ENCODE peak calls at places on chromosomes 1 and 21, in four cellular contexts. D is PC-3, O is hepatocyte, T is psoas muscle. K is an unnamed sample.

GRCh38 chr1:191752342-191752741 is 405.9 kb upstream of the RGS18 start:
- DNase-seq in O (no peak), D (no peak), T (no peak), K (no peak)

GRCh38 chr1:22350171-22350961 is 101.3 kb upstream of the ZBTB40 start:
- DNase-seq in O (no peak), D (no peak), T (no peak), K (no peak)

GRCh38 chr1:157399984-157400382 is 152.3 kb downstream of the FCRL5 start:
- DNase-seq in D (no peak), O (peak; percentile 41), T (no peak), K (no peak)

GRCh38 chr1:234533034-234533571 is 54.1 kb upstream of the TARBP1 start:
- DNase-seq in D (peak; percentile 63), O (peak; percentile 39), T (peak; percentile 88), K (peak; percentile 100)

GRCh38 chr1:3030663-3031381 is 9.6 kb downstream of the ACTRT2 start:
- DNase-seq in T (peak; percentile 43), D (no peak), O (no peak), K (no peak)

GRCh38 chr1:222546548-222547259 is 1.2 kb downstream of the HHIPL2 start:
- DNase-seq in D (peak; percentile 96), T (no peak), O (peak; percentile 54), K (peak; percentile 65)

GRCh38 chr1:205805082-205805711 is 7.8 kb downstream of the SLC41A1 start:
- DNase-seq in D (no peak), O (no peak), T (no peak), K (no peak)

GRCh38 chr1:183267646-183268431 is 81.8 kb downstream of the LAMC2 start:
- DNase-seq in O (peak; percentile 32), D (peak; percentile 61), T (no peak), K (peak; percentile 98)

GRCh38 chr1:235996048-235996785 is 68.7 kb downstream of the NID1 start:
- DNase-seq in T (no peak), O (no peak), D (no peak), K (no peak)

GRCh38 chr21:9760398-9761074 is 760.8 kb upstream of the TPTE start:
- DNase-seq in O (no peak), T (no peak), D (no peak), K (no peak)

GRCh38 chr1:39639333-39640130 is at the start of gene HEYL:
- DNase-seq in T (peak; percentile 87), O (peak; percentile 79), D (no peak), K (no peak)

GRCh38 chr1:107358611-107359342 is 217.9 kb downstream of the NTNG1 start:
- DNase-seq in T (no peak), O (no peak), D (peak; percentile 5), K (no peak)

GRCh38 chr1:220652995-220653394 is 37.2 kb upstream of the C1orf115 start:
- DNase-seq in T (no peak), D (no peak), O (no peak), K (no peak)

GRCh38 chr21:21614966-21615365 is 616.8 kb downstream of the NCAM2 start:
- DNase-seq in T (no peak), O (no peak), D (no peak), K (no peak)

GRCh38 chr1:119139393-119139792 is 1.1 kb downstream of the WARS2 start:
- DNase-seq in O (peak; percentile 8), D (no peak), T (no peak), K (no peak)

GRCh38 chr1:202599669-202600431 is 110.4 kb downstream of the SYT2 start:
- DNase-seq in O (peak; percentile 83), T (peak; percentile 80), D (peak; percentile 63), K (no peak)

GRCh38 chr1:57623039-57623790 is 199.4 kb upstream of the DAB1 start:
- DNase-seq in D (no peak), O (no peak), T (no peak), K (peak; percentile 29)

GRCh38 chr1:30522031-30523004 is 201.1 kb downstream of the MATN1 start:
- DNase-seq in O (peak; percentile 38), D (no peak), T (peak; percentile 91), K (peak; percentile 40)

GRCh38 chr1:168848041-168848440 is 119.0 kb upstream of the DPT start:
- DNase-seq in T (no peak), O (no peak), D (no peak), K (no peak)

GRCh38 chr21:41719691-41720090 is 47.2 kb downstream of the RIPK4 start:
- DNase-seq in D (no peak), T (peak; percentile 4), O (no peak), K (no peak)

GRCh38 chr1:223261914-223262313 is 102.1 kb downstream of the SUSD4 start:
- DNase-seq in T (no peak), D (no peak), O (no peak), K (no peak)

GRCh38 chr1:235597867-235598553 is 51.6 kb downstream of the GNG4 start:
- DNase-seq in D (peak; percentile 56), T (no peak), O (peak; percentile 32), K (peak; percentile 44)

GRCh38 chr1:109240158-109241152 is 8.9 kb upstream of the CELSR2 start:
- DNase-seq in T (peak; percentile 84), O (no peak), D (peak; percentile 48), K (peak; percentile 95)

GRCh38 chr1:89953072-89953626 is 41.8 kb upstream of the ZNF326 start:
- DNase-seq in T (peak; percentile 50), D (peak; percentile 95), O (peak; percentile 67), K (peak; percentile 96)

GRCh38 chr1:219771039-219771438 is 157.3 kb downstream of the SLC30A10 start:
- DNase-seq in D (peak; percentile 100), T (no peak), O (peak; percentile 55), K (peak; percentile 66)

GRCh38 chr1:47213230-47213676 is 18.8 kb downstream of the TAL1 start:
- DNase-seq in D (no peak), T (no peak), O (no peak), K (no peak)

GRCh38 chr1:204065174-204065985 is 7.5 kb upstream of the SOX13 start:
- DNase-seq in O (no peak), D (peak; percentile 16), T (peak; percentile 65), K (no peak)

GRCh38 chr1:248823517-248824001 is 2.2 kb downstream of the SH3BP5L start:
- DNase-seq in T (no peak), O (no peak), D (peak; percentile 98), K (no peak)

GRCh38 chr1:60035925-60036324 is 37.6 kb downstream of the C1orf87 start:
- DNase-seq in T (no peak), O (peak; percentile 6), D (no peak), K (peak; percentile 2)
- TF ChIP-seq CTCF in T (no peak), O (peak; percentile 18), D (no peak), K (no peak)

DNA sequence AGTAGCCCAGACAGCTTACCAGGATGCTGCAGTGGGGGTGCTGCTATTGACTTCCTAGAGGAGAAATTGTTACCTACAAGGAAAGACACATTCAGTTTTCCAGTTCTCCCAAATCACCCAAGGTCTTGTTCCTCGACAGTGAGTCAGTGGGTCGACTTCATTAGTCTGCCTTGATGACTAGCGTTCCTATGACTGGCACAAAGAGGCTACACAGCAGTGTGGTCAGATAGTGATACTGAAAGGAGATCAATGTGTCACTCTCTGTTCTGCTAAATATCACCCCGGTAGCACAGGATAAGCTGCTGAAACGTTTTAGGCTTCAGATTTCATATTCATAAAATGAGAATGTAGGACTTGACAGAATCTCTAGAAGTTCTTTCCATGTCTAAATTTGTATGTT is 357.4 kb downstream of the LMX1A start:
- DNase-seq in O (no peak), D (peak; percentile 5), T (no peak), K (no peak)
- H3K4me1 ChIP-seq in O (no peaks in the 10 kb centered on the region), D (no peaks in the 10 kb centered on the region), T (no peaks in the 10 kb centered on the region), K (no peaks in the 10 kb centered on the region)

GRCh38 chr1:9768983-9769382 is 54.8 kb downstream of the CLSTN1 start:
- DNase-seq in O (no peak), T (no peak), D (no peak), K (no peak)
- TF ChIP-seq CTCF in O (no peak), T (no peak), D (no peak), K (no peak)

DNA sequence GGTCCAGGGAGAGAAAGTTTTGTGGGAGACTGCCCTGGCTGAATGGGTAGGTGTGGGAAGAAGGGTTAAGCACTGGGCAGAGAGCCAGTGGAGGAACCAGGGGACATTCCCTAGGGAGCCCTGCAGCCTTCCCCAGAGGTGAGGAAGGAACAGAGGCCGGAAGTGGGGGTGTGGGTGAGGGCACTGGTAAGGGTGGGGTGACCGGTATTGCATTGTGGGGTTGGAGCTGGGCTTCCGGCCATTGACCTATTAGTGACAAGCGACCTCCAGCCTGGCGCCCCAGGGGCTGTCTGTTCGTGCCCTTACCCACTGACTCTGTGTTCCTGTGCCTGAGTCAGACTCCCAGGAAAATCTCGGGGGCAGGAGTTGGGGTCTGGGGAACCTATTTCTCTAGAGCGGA is 3.5 kb upstream of the TSPAN1 start:
- DNase-seq in T (peak; percentile 63), O (no peak), D (peak; percentile 21), K (no peak)
- H3K4me1 ChIP-seq in T (peaks cover 43% of the 10 kb centered on the region), O (peaks cover 21% of the 10 kb centered on the region), D (peaks cover 21% of the 10 kb centered on the region), K (no peaks in the 10 kb centered on the region)

DNA sequence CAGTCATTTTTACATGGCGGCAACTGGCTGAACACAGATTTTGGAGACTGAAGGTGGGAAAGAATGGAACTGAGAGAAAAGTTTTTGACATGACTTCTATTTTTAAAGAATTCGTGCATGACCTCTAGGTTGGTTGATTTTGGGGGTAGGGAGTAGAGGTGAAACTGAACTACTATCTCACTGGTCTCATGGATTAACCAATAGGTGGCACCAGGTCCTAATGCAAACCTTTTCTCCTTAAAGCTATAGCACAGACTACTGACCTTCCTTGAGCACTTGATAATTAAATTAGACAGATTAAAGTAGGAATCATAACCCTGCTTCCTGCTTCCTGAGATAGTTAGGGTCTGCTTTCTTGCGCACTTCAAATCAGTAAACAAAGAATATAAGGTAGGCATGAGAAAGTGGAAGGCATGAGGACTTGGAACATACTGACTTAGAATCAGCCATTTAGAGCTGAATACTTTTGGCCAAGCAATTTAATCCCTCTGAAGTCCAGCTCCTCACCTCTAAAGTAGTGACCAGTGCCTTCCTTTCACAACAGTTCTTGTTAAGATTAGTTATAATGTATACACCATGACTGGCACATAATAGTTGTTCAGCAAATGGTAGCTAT is 206.0 kb downstream of the CENPF start:
- DNase-seq in O (no peak), T (no peak), D (peak; percentile 85), K (peak; percentile 53)
- TF ChIP-seq CTCF in O (peak; percentile 19), T (no peak), D (peak; percentile 96), K (peak; percentile 79)

K was measured in foreskin keratinocyte.